ENCODE peak calls at places on chromosome 22, in five cellular contexts. D, Q, Y, B and A are unnamed samples.

GRCh38 chr22:30361916-30362631 is 5.3 kb downstream of the CCDC157 start:
- DNase-seq in D (no peak), Q (no peak), Y (no peak), B (no peak), A (no peak)

GRCh38 chr22:20174785-20175596 is 24.1 kb upstream of the CCDC188 start:
- DNase-seq in D (no peak), Q (no peak), Y (no peak), B (peak; percentile 8), A (no peak)

GRCh38 chr22:31286360-31287255 is 5.7 kb downstream of the PIK3IP1 start:
- DNase-seq in D (no peak), Q (no peak), Y (no peak), B (no peak), A (no peak)

GRCh38 chr22:46025973-46026906 is 49.3 kb upstream of the WNT7B start:
- DNase-seq in D (no peak), Q (no peak), Y (no peak), B (no peak), A (peak; percentile 61)

GRCh38 chr22:30087611-30088010 is 7.3 kb downstream of the HORMAD2 start:
- DNase-seq in D (peak; percentile 10), Q (no peak), Y (no peak), B (no peak), A (no peak)

GRCh38 chr22:49091917-49092545 is 735.6 kb downstream of the BRD1 start:
- DNase-seq in D (no peak), Q (no peak), Y (no peak), B (no peak), A (no peak)

GRCh38 chr22:42412744-42413220 is 19.4 kb downstream of the NFAM1 start:
- DNase-seq in D (no peak), Q (no peak), Y (no peak), B (no peak), A (no peak)

GRCh38 chr22:47695176-47695575 is 932.7 kb downstream of the TBC1D22A start:
- DNase-seq in D (no peak), Q (no peak), Y (no peak), B (no peak), A (no peak)

GRCh38 chr22:42685941-42686666 is 34.6 kb downstream of the A4GALT start:
- DNase-seq in D (no peak), Q (no peak), Y (peak; percentile 72), B (peak; percentile 57), A (no peak)

GRCh38 chr22:28930357-28931007 is 47.1 kb downstream of the ZNRF3 start:
- DNase-seq in D (peak; percentile 83), Q (no peak), Y (no peak), B (no peak), A (peak; percentile 42)

GRCh38 chr22:20656902-20657836 is 116.7 kb upstream of the SERPIND1 start:
- DNase-seq in D (no peak), Q (no peak), Y (no peak), B (peak; percentile 1), A (no peak)

GRCh38 chr22:45534339-45535192 is 31.9 kb downstream of the FBLN1 start:
- DNase-seq in D (no peak), Q (no peak), Y (no peak), B (peak; percentile 8), A (no peak)

GRCh38 chr22:48051796-48052620 is 1289.6 kb downstream of the TBC1D22A start:
- DNase-seq in D (no peak), Q (no peak), Y (no peak), B (no peak), A (no peak)

GRCh38 chr22:20084547-20085413 is 4.7 kb downstream of the DGCR8 start:
- DNase-seq in D (no peak), Q (no peak), Y (no peak), B (peak; percentile 16), A (no peak)

GRCh38 chr22:31055322-31056159 is 25.6 kb upstream of the SMTN start:
- DNase-seq in D (peak; percentile 88), Q (peak; percentile 97), Y (peak; percentile 86), B (peak; percentile 97), A (peak; percentile 97)

GRCh38 chr22:20013382-20013871 is 3.2 kb downstream of the ARVCF start:
- DNase-seq in D (no peak), Q (peak; percentile 26), Y (peak; percentile 66), B (no peak), A (peak; percentile 84)

GRCh38 chr22:28801845-28802594 is 1.7 kb upstream of the XBP1 start:
- DNase-seq in D (no peak), Q (no peak), Y (no peak), B (no peak), A (no peak)

GRCh38 chr22:36768616-36769015 is 7.3 kb downstream of the IFT27 start:
- DNase-seq in D (no peak), Q (no peak), Y (no peak), B (no peak), A (no peak)

GRCh38 chr22:29306175-29306829 is at the start of gene GAS2L1:
- DNase-seq in D (no peak), Q (peak; percentile 73), Y (peak; percentile 86), B (peak; percentile 81), A (peak; percentile 90)

GRCh38 chr22:44691796-44692661 is 10.0 kb upstream of the PRR5 start:
- DNase-seq in D (no peak), Q (no peak), Y (no peak), B (no peak), A (no peak)

GRCh38 chr22:26086359-26086758 is 82.9 kb upstream of the SEZ6L start:
- DNase-seq in D (no peak), Q (no peak), Y (no peak), B (no peak), A (no peak)

GRCh38 chr22:19346677-19347265 is 55.3 kb upstream of the CLTCL1 start:
- DNase-seq in D (no peak), Q (no peak), Y (no peak), B (no peak), A (no peak)

GRCh38 chr22:37990302-37990701 is 5.9 kb upstream of the SOX10 start:
- DNase-seq in D (no peak), Q (no peak), Y (no peak), B (no peak), A (no peak)

GRCh38 chr22:20905415-20906386 is 11.5 kb upstream of the CRKL start:
- DNase-seq in D (no peak), Q (no peak), Y (no peak), B (peak; percentile 59), A (no peak)

DNA sequence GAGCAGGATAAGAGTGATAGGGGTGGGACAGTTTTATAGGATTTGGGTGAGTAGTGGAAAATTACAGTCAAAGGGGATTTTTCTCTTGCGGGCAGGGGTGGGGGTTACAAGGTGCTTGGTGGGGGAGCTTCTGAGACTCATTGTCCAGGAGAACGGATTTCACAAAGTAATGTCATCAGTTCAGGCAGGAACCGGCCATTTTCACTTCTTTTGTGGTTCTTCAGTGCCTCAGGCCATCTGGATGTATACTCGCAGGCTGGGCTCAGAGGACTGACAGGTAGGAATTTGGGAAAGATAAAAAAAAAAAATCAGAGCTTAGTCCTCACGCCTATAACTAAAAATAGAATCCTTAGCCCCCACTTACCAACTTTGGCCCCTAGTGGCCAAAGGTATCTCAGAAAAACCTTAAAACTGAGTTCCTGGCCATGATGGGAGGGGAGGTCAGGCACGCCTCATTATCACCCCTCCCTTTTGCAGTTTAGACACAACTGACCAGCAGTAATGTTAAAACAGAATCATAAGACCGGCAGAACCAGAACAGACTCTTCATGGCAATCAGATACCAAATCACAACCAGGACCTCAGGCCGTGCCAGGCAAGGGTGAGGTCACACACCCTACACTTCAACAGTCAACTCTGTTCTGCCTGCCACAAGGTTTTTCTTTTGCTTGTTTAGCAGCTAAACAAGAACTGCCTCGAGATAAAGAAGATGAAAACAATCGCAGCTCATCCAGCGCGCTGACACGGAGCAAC is 8.9 kb upstream of the APOBEC3G start:
- DNase-seq in D (no peak), Q (no peak), Y (no peak), B (no peak), A (no peak)
- TF ChIP-seq CTCF in D (no peak), Q (peak; percentile 2), Y (no peak), B (no peak), A (no peak)

GRCh38 chr22:50545522-50546325 is at the start of gene KLHDC7B:
- DNase-seq in D (no peak), Q (no peak), Y (no peak), B (no peak), A (no peak)
- TF ChIP-seq CTCF in D (no peak), Q (peak; percentile 40), Y (no peak), B (no peak), A (no peak)

GRCh38 chr22:32950366-32950765 is 107.8 kb downstream of the SYN3 start:
- DNase-seq in D (no peak), Q (no peak), Y (no peak), B (no peak), A (no peak)

GRCh38 chr22:32947581-32947980 is 110.6 kb downstream of the SYN3 start:
- DNase-seq in D (no peak), Q (no peak), Y (no peak), B (no peak), A (no peak)

GRCh38 chr22:32949719-32950118 is 108.5 kb downstream of the SYN3 start:
- DNase-seq in D (no peak), Q (no peak), Y (no peak), B (no peak), A (no peak)

GRCh38 chr22:32951807-32952153 is 106.4 kb downstream of the SYN3 start:
- DNase-seq in D (no peak), Q (no peak), Y (peak; percentile 21), B (no peak), A (no peak)

DNA sequence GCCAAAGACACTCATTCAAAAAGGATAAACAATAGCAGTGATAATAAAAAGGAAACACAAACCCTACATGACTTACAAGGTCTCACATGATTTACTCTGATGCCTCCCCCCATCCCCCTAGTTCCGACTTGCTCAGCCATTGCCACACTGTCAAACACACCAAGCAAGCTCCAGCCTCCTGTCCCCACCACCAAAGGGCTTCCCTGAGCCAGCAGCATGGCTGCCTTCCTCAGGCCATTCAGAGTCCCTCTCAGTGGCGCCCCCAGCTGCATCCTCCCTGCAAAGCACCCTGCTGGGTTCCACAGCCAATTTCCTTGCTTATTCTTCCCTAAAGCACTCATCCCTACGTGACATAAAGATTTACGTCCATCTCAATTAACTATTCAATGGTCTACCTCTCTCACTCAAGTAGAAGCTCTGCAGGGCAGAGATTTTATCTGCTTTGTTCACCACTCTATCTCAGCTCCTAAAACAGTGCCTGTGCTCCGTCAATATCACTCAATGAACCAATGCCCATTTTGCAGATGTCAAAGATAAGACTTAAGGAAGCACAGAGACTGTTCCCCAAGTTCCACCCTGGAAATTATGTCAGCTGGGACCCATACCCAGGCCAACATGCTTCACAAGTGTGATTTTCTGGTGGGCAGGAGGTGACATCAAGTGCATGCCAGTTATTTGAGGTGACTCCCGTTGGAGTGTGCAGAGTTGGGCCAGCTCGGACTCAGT is 106.9 kb downstream of the SYN3 start:
- DNase-seq in D (no peak), Q (no peak), Y (no peak), B (no peak), A (no peak)
- TF ChIP-seq CTCF in D (no peak), Q (peak; percentile 12), Y (no peak), B (peak; percentile 6), A (no peak)

DNA sequence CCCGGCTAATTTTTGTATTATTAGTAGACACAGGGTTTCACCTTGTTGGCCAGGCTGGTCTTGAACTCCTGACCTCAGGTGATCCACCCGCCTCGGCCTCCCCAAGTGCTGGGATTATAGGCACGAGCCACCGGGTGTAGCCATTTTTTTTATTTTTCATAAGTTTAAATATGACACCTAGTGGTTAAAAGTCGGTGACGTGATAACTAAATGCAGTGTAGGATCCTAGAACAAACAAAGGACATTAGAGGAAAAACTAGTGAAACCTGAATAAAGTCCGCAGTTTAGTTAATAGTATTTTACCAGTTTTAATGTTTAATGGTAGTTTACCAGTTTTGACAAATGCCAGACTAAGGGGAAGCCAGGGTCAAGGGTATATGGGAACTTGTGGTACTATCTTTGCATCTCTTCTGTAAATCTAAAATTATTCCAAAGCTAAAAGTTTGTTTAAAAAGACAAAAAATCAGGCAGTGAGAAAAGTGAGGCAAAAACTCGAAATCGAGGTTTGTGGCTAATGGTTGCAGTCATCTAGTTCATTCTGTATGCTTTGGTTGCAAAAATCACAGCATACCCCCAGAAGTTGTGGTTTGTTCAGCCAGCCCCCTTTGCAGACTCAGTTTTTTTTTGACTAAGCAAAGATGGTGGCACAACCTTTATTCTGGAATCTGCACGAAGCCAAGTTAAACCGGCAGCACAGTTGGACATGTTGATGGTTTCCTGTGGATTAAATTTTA is 29.6 kb downstream of the TOM1 start:
- DNase-seq in D (no peak), Q (no peak), Y (no peak), B (peak; percentile 15), A (no peak)
- TF ChIP-seq CTCF in D (no peak), Q (no peak), Y (no peak), B (no peak), A (no peak)